ENCODE peak calls at places on chromosomes 6 and 20, in five cellular contexts. M is astrocyte of the spinal cord, G is NCI-H460, P is iPS DF 19.7, H is nephron progenitor cell. L is an unnamed sample.

GRCh38 chr6:45001663-45002062 is 326.5 kb upstream of the RUNX2 start:
- DNase-seq in M (no peak), G (no peak), P (no peak), H (no peak), L (no peak)

GRCh38 chr20:5400164-5400762 is 83.5 kb upstream of the PROKR2 start:
- DNase-seq in M (peak; percentile 24), G (peak; percentile 22), P (peak; percentile 9), H (peak; percentile 72), L (peak; percentile 10)

GRCh38 chr6:30589754-30590358 is 18.6 kb downstream of the ABCF1 start:
- DNase-seq in M (no peak), G (no peak), P (no peak), H (no peak), L (no peak)

GRCh38 chr6:159307246-159307790 is 138.1 kb downstream of the FNDC1 start:
- DNase-seq in M (no peak), G (no peak), P (no peak), H (no peak), L (no peak)

GRCh38 chr20:23641936-23642751 is 4.4 kb upstream of the CST3 start:
- DNase-seq in M (peak; percentile 86), G (no peak), P (no peak), H (no peak), L (peak; percentile 99)

GRCh38 chr6:40634429-40634828 is 47.3 kb upstream of the LRFN2 start:
- DNase-seq in M (no peak), G (no peak), P (no peak), H (no peak), L (no peak)

GRCh38 chr20:53907968-53908751 is 162.2 kb downstream of the BCAS1 start:
- DNase-seq in M (no peak), G (no peak), P (no peak), H (no peak), L (no peak)

GRCh38 chr6:13470240-13471140 is 16.9 kb downstream of the GFOD1 start:
- DNase-seq in M (no peak), G (no peak), P (no peak), H (no peak), L (no peak)

GRCh38 chr6:133889557-133890301 is 816 bp downstream of the TCF21 start:
- DNase-seq in M (peak; percentile 60), G (no peak), P (no peak), H (peak; percentile 80), L (no peak)

GRCh38 chr20:62845818-62846527 is 15.6 kb downstream of the TCFL5 start:
- DNase-seq in M (peak; percentile 14), G (no peak), P (no peak), H (no peak), L (peak; percentile 59)

GRCh38 chr20:56517211-56517610 is 7.3 kb upstream of the FAM209A start:
- DNase-seq in M (no peak), G (no peak), P (no peak), H (no peak), L (no peak)

GRCh38 chr20:17680836-17681740 is 954 bp downstream of the RRBP1 start:
- DNase-seq in M (peak; percentile 75), G (peak; percentile 62), P (no peak), H (peak; percentile 89), L (peak; percentile 60)

GRCh38 chr20:49624317-49624716 is 56.4 kb upstream of the PTGIS start:
- DNase-seq in M (no peak), G (no peak), P (no peak), H (no peak), L (no peak)

GRCh38 chr6:106849676-106850332 is 124.7 kb downstream of the CD24 start:
- DNase-seq in M (no peak), G (no peak), P (no peak), H (no peak), L (no peak)

GRCh38 chr20:36275011-36275410 is 31.1 kb upstream of the DLGAP4 start:
- DNase-seq in M (no peak), G (no peak), P (no peak), H (no peak), L (no peak)

GRCh38 chr6:74409447-74409846 is 713.4 kb downstream of the CD109 start:
- DNase-seq in M (peak; percentile 86), G (peak; percentile 1), P (no peak), H (no peak), L (peak; percentile 84)

GRCh38 chr6:32288426-32288825 is 64.6 kb upstream of the NOTCH4 start:
- DNase-seq in M (no peak), G (no peak), P (no peak), H (no peak), L (no peak)

GRCh38 chr6:155120034-155120433 is 124.9 kb downstream of the TIAM2 start:
- DNase-seq in M (peak; percentile 41), G (no peak), P (peak; percentile 95), H (no peak), L (no peak)

GRCh38 chr6:72031471-72031870 is 145.1 kb downstream of the RIMS1 start:
- DNase-seq in M (no peak), G (no peak), P (no peak), H (no peak), L (peak; percentile 47)

GRCh38 chr6:4100655-4101054 is 21.7 kb upstream of the FAM217A start:
- DNase-seq in M (no peak), G (no peak), P (no peak), H (no peak), L (no peak)